ENCODE peak calls at places on chromosomes 12 and 14, in nine cellular contexts. One of them, this sample, is unnamed.

GRCh38 chr14:58955294-58955821 is 233.1 kb upstream of the DAAM1 start:
- DNase-seq in EH: peak; percentile 61
- DNase-seq in skeletal muscle cell: no peak
- DNase-seq in neural crest cell: no peak
- DNase-seq in D341Med: no peak
- DNase-seq in endothelial cell: no peak
- DNase-seq in mucosa of gallbladder: no peak
- DNase-seq in effector CD4-positive, alpha-beta T cell: no peak
- DNase-seq in SW480: no peak
- DNase-seq in this sample: no peak

GRCh38 chr12:12835378-12836145 is 22.4 kb downstream of the DDX47 start:
- DNase-seq in EH: peak; percentile 69
- DNase-seq in skeletal muscle cell: no peak
- DNase-seq in neural crest cell: no peak
- DNase-seq in D341Med: no peak
- DNase-seq in endothelial cell: no peak
- DNase-seq in mucosa of gallbladder: no peak
- DNase-seq in effector CD4-positive, alpha-beta T cell: no peak
- DNase-seq in SW480: peak; percentile 95
- DNase-seq in this sample: no peak

GRCh38 chr12:113301811-113302210 is 33.1 kb downstream of the SLC8B1 start:
- DNase-seq in EH: no peak
- DNase-seq in skeletal muscle cell: no peak
- DNase-seq in neural crest cell: no peak
- DNase-seq in D341Med: no peak
- DNase-seq in endothelial cell: no peak
- DNase-seq in mucosa of gallbladder: no peak
- DNase-seq in effector CD4-positive, alpha-beta T cell: no peak
- DNase-seq in SW480: no peak
- DNase-seq in this sample: no peak

GRCh38 chr14:47278233-47278842 is 397.1 kb downstream of the MDGA2 start:
- DNase-seq in EH: peak; percentile 5
- DNase-seq in skeletal muscle cell: no peak
- DNase-seq in neural crest cell: peak; percentile 66
- DNase-seq in D341Med: peak; percentile 79
- DNase-seq in endothelial cell: peak; percentile 72
- DNase-seq in mucosa of gallbladder: peak; percentile 48
- DNase-seq in effector CD4-positive, alpha-beta T cell: no peak
- DNase-seq in SW480: peak; percentile 24
- DNase-seq in this sample: peak; percentile 6

GRCh38 chr14:75401356-75401755 is 26.5 kb upstream of the JDP2 start:
- DNase-seq in EH: peak; percentile 20
- DNase-seq in skeletal muscle cell: peak; percentile 7
- DNase-seq in neural crest cell: no peak
- DNase-seq in D341Med: peak; percentile 82
- DNase-seq in endothelial cell: no peak
- DNase-seq in mucosa of gallbladder: peak; percentile 28
- DNase-seq in effector CD4-positive, alpha-beta T cell: no peak
- DNase-seq in SW480: no peak
- DNase-seq in this sample: no peak

GRCh38 chr12:123398918-123399617 is 15.1 kb downstream of the KMT5A start:
- DNase-seq in EH: no peak
- DNase-seq in skeletal muscle cell: no peak
- DNase-seq in neural crest cell: no peak
- DNase-seq in D341Med: no peak
- DNase-seq in endothelial cell: no peak
- DNase-seq in mucosa of gallbladder: no peak
- DNase-seq in effector CD4-positive, alpha-beta T cell: no peak
- DNase-seq in SW480: no peak
- DNase-seq in this sample: peak; percentile 29

GRCh38 chr12:113438523-113439300 is 16.5 kb downstream of the SDSL start:
- DNase-seq in EH: no peak
- DNase-seq in skeletal muscle cell: no peak
- DNase-seq in neural crest cell: no peak
- DNase-seq in D341Med: no peak
- DNase-seq in endothelial cell: no peak
- DNase-seq in mucosa of gallbladder: no peak
- DNase-seq in effector CD4-positive, alpha-beta T cell: no peak
- DNase-seq in SW480: no peak
- DNase-seq in this sample: no peak

GRCh38 chr14:74913986-74914573 is 9.0 kb downstream of the RPS6KL1 start:
- DNase-seq in EH: peak; percentile 74
- DNase-seq in skeletal muscle cell: no peak
- DNase-seq in neural crest cell: peak; percentile 43
- DNase-seq in D341Med: peak; percentile 72
- DNase-seq in endothelial cell: peak; percentile 67
- DNase-seq in mucosa of gallbladder: peak; percentile 72
- DNase-seq in effector CD4-positive, alpha-beta T cell: no peak
- DNase-seq in SW480: peak; percentile 56
- DNase-seq in this sample: peak; percentile 69

GRCh38 chr14:50083467-50084337 is 32.7 kb downstream of the VCPKMT start:
- DNase-seq in EH: no peak
- DNase-seq in skeletal muscle cell: no peak
- DNase-seq in neural crest cell: no peak
- DNase-seq in D341Med: no peak
- DNase-seq in endothelial cell: no peak
- DNase-seq in mucosa of gallbladder: no peak
- DNase-seq in effector CD4-positive, alpha-beta T cell: peak; percentile 42
- DNase-seq in SW480: no peak
- DNase-seq in this sample: peak; percentile 12

GRCh38 chr12:78431931-78432330 is 432.6 kb upstream of the SYT1 start:
- DNase-seq in EH: no peak
- DNase-seq in skeletal muscle cell: no peak
- DNase-seq in neural crest cell: no peak
- DNase-seq in D341Med: no peak
- DNase-seq in endothelial cell: no peak
- DNase-seq in mucosa of gallbladder: no peak
- DNase-seq in effector CD4-positive, alpha-beta T cell: no peak
- DNase-seq in SW480: no peak
- DNase-seq in this sample: no peak

GRCh38 chr12:124493809-124494750 is 73.3 kb downstream of the NCOR2 start:
- DNase-seq in EH: no peak
- DNase-seq in skeletal muscle cell: no peak
- DNase-seq in neural crest cell: no peak
- DNase-seq in D341Med: no peak
- DNase-seq in endothelial cell: no peak
- DNase-seq in mucosa of gallbladder: no peak
- DNase-seq in effector CD4-positive, alpha-beta T cell: no peak
- DNase-seq in SW480: no peak
- DNase-seq in this sample: no peak

GRCh38 chr14:79809849-79810612 is 401.3 kb downstream of the DIO2 start:
- DNase-seq in EH: peak; percentile 57
- DNase-seq in skeletal muscle cell: no peak
- DNase-seq in neural crest cell: no peak
- DNase-seq in D341Med: no peak
- DNase-seq in endothelial cell: no peak
- DNase-seq in mucosa of gallbladder: peak; percentile 16
- DNase-seq in effector CD4-positive, alpha-beta T cell: no peak
- DNase-seq in SW480: peak; percentile 54
- DNase-seq in this sample: no peak

GRCh38 chr12:94710933-94711332 is 60.6 kb upstream of the TMCC3 start:
- DNase-seq in EH: peak; percentile 48
- DNase-seq in skeletal muscle cell: no peak
- DNase-seq in neural crest cell: no peak
- DNase-seq in D341Med: peak; percentile 76
- DNase-seq in endothelial cell: peak; percentile 25
- DNase-seq in mucosa of gallbladder: no peak
- DNase-seq in effector CD4-positive, alpha-beta T cell: no peak
- DNase-seq in SW480: peak; percentile 18
- DNase-seq in this sample: no peak

GRCh38 chr12:7396418-7396817 is 47.5 kb downstream of the CD163L1 start:
- DNase-seq in EH: no peak
- DNase-seq in skeletal muscle cell: no peak
- DNase-seq in neural crest cell: no peak
- DNase-seq in D341Med: no peak
- DNase-seq in endothelial cell: no peak
- DNase-seq in mucosa of gallbladder: no peak
- DNase-seq in effector CD4-positive, alpha-beta T cell: no peak
- DNase-seq in SW480: no peak
- DNase-seq in this sample: no peak

GRCh38 chr12:79326663-79327062 is 364.1 kb downstream of the PAWR start:
- DNase-seq in EH: no peak
- DNase-seq in skeletal muscle cell: no peak
- DNase-seq in neural crest cell: no peak
- DNase-seq in D341Med: no peak
- DNase-seq in endothelial cell: no peak
- DNase-seq in mucosa of gallbladder: no peak
- DNase-seq in effector CD4-positive, alpha-beta T cell: no peak
- DNase-seq in SW480: no peak
- DNase-seq in this sample: no peak

GRCh38 chr14:50520947-50521815 is 11.2 kb downstream of the MAP4K5 start:
- DNase-seq in EH: peak; percentile 88
- DNase-seq in skeletal muscle cell: peak; percentile 46
- DNase-seq in neural crest cell: no peak
- DNase-seq in D341Med: no peak
- DNase-seq in endothelial cell: no peak
- DNase-seq in mucosa of gallbladder: no peak
- DNase-seq in effector CD4-positive, alpha-beta T cell: no peak
- DNase-seq in SW480: peak; percentile 66
- DNase-seq in this sample: no peak

GRCh38 chr12:121299662-121300061 is 3.2 kb upstream of the CAMKK2 start:
- DNase-seq in EH: no peak
- DNase-seq in skeletal muscle cell: no peak
- DNase-seq in neural crest cell: no peak
- DNase-seq in D341Med: no peak
- DNase-seq in endothelial cell: no peak
- DNase-seq in mucosa of gallbladder: no peak
- DNase-seq in effector CD4-positive, alpha-beta T cell: no peak
- DNase-seq in SW480: no peak
- DNase-seq in this sample: no peak

GRCh38 chr12:49627752-49628360 is 4.5 kb downstream of the PRPF40B start:
- DNase-seq in EH: peak; percentile 71
- DNase-seq in skeletal muscle cell: no peak
- DNase-seq in neural crest cell: no peak
- DNase-seq in D341Med: no peak
- DNase-seq in endothelial cell: no peak
- DNase-seq in mucosa of gallbladder: no peak
- DNase-seq in effector CD4-positive, alpha-beta T cell: no peak
- DNase-seq in SW480: no peak
- DNase-seq in this sample: no peak